ENCODE peak calls at places on chromosome X, in seven cellular contexts. L, Y, Z, P, S, R and G are unnamed samples. For H3K9me3, the result is how much of the 10 kb centered on the place peaks cover.

GRCh38 chrX:110004970-110005369 is 2.1 kb downstream of the TMEM164 start:
- DNase-seq in L (no peak), Y (no peak), Z (no peak), P (no peak), S (no peak), R (no peak), G (no peak)

GRCh38 chrX:120446503-120446902 is 22.6 kb downstream of the LAMP2 start:
- DNase-seq in L (peak), Y (no peak), Z (peak), P (no peak), S (no peak), R (peak), G (no peak)

GRCh38 chrX:18833071-18833731 is 125.8 kb downstream of the PPEF1 start:
- DNase-seq in L (peak), Y (no peak), Z (peak), P (no peak), S (peak), R (no peak), G (no peak)

GRCh38 chrX:15343075-15343476 is 7.8 kb upstream of the PIGA start:
- DNase-seq in L (no peak), Y (no peak), Z (peak), P (no peak), S (peak), R (peak), G (no peak)

GRCh38 chrX:138127314-138127713 is 561.4 kb downstream of the ZIC3 start:
- DNase-seq in L (peak), Y (no peak), Z (no peak), P (no peak), S (no peak), R (peak), G (no peak)

GRCh38 chrX:65706041-65706828 is 38.8 kb downstream of the MSN start:
- DNase-seq in L (peak), Y (no peak), Z (peak), P (no peak), S (peak), R (peak), G (peak)

GRCh38 chrX:57906790-57907189 is 3.5 kb downstream of the ZXDA start:
- DNase-seq in L (peak), Y (no peak), Z (peak), P (no peak), S (no peak), R (peak), G (no peak)

GRCh38 chrX:153533041-153533565 is 15.7 kb downstream of the ATP2B3 start:
- DNase-seq in L (no peak), Y (no peak), Z (no peak), P (no peak), S (no peak), R (no peak), G (no peak)

GRCh38 chrX:4710618-4711433 is 997.4 kb upstream of the PRKX start:
- DNase-seq in L (peak), Y (no peak), Z (no peak), P (no peak), S (peak), R (peak), G (peak)

GRCh38 chrX:42755820-42756219 is 22.1 kb downstream of the PPP1R2C start:
- DNase-seq in L (peak), Y (no peak), Z (peak), P (peak), S (peak), R (peak), G (no peak)

GRCh38 chrX:40423299-40423698 is 157.5 kb upstream of the ATP6AP2 start:
- DNase-seq in L (peak), Y (no peak), Z (peak), P (no peak), S (no peak), R (peak), G (no peak)

GRCh38 chrX:118627084-118627758 is 100.2 kb upstream of the IL13RA1 start:
- DNase-seq in L (no peak), Y (no peak), Z (no peak), P (no peak), S (no peak), R (peak), G (no peak)

GRCh38 chrX:71102292-71102691 is 4.2 kb downstream of the CXorf65 start:
- DNase-seq in L (no peak), Y (no peak), Z (no peak), P (no peak), S (no peak), R (no peak), G (no peak)

GRCh38 chrX:147912093-147912801 is 528 bp downstream of the FMR1 start:
- DNase-seq in L (peak), Y (peak), Z (peak), P (peak), S (peak), R (peak), G (peak)

GRCh38 chrX:386239-386767 is 404 bp downstream of the PPP2R3B start:
- DNase-seq in L (no peak), Y (no peak), Z (no peak), P (peak), S (no peak), R (no peak), G (peak)

GRCh38 chrX:56281789-56282188 is 49.6 kb downstream of the KLF8 start:
- DNase-seq in L (no peak), Y (no peak), Z (peak), P (peak), S (no peak), R (peak), G (no peak)

GRCh38 chrX:19889582-19890342 is 2.4 kb upstream of the SH3KBP1 start:
- DNase-seq in L (peak), Y (no peak), Z (peak), P (no peak), S (no peak), R (peak), G (peak)

GRCh38 chrX:149510386-149510785 is 5.3 kb upstream of the IDS start:
- DNase-seq in L (no peak), Y (no peak), Z (no peak), P (no peak), S (no peak), R (no peak), G (no peak)

GRCh38 chrX:153488231-153488914 is 6.4 kb upstream of the BGN start:
- DNase-seq in L (peak), Y (no peak), Z (peak), P (no peak), S (peak), R (no peak), G (peak)

GRCh38 chrX:74636749-74637314 is 22.4 kb upstream of the RLIM start:
- DNase-seq in L (no peak), Y (no peak), Z (no peak), P (no peak), S (no peak), R (no peak), G (no peak)

GRCh38 chrX:149497054-149497453 is 8.1 kb downstream of the IDS start:
- DNase-seq in L (no peak), Y (no peak), Z (no peak), P (no peak), S (no peak), R (no peak), G (no peak)

GRCh38 chrX:115553171-115553570 is 7.8 kb upstream of the PLS3 start:
- DNase-seq in L (no peak), Y (no peak), Z (no peak), P (no peak), S (no peak), R (no peak), G (no peak)

GRCh38 chrX:53723381-53723780 is 36.9 kb upstream of the HUWE1 start:
- DNase-seq in L (no peak), Y (no peak), Z (no peak), P (no peak), S (no peak), R (no peak), G (no peak)

GRCh38 chrX:50799531-50799961 is 14.4 kb downstream of the SHROOM4 start:
- DNase-seq in L (peak), Y (peak), Z (peak), P (no peak), S (no peak), R (peak), G (no peak)

GRCh38 chrX:3227526-3227925 is 118.9 kb downstream of the MXRA5 start:
- DNase-seq in L (no peak), Y (no peak), Z (no peak), P (no peak), S (no peak), R (no peak), G (no peak)

GRCh38 chrX:33840176-33840575 is 291.9 kb downstream of the FAM47A start:
- DNase-seq in L (no peak), Y (no peak), Z (no peak), P (no peak), S (no peak), R (no peak), G (no peak)

GRCh38 chrX:71954458-71954857 is 43.8 kb downstream of the NHSL2 start:
- DNase-seq in L (no peak), Y (no peak), Z (no peak), P (no peak), S (no peak), R (no peak), G (no peak)

GRCh38 chrX:44947995-44948394 is 75.0 kb downstream of the KDM6A start:
- DNase-seq in L (no peak), Y (no peak), Z (no peak), P (no peak), S (no peak), R (no peak), G (no peak)

GRCh38 chrX:152896450-152896849 is 1.4 kb upstream of the ZNF185 start:
- DNase-seq in L (no peak), Y (no peak), Z (no peak), P (no peak), S (no peak), R (no peak), G (no peak)

GRCh38 chrX:139126493-139126892 is 404.0 kb upstream of the F9 start:
- DNase-seq in L (no peak), Y (no peak), Z (no peak), P (no peak), S (peak), R (peak), G (peak)

GRCh38 chrX:120672389-120672788 is 42.5 kb upstream of the C1GALT1C1 start:
- DNase-seq in L (peak), Y (no peak), Z (peak), P (no peak), S (peak), R (peak), G (no peak)

GRCh38 chrX:47169726-47170515 is 23.7 kb upstream of the UBA1 start:
- DNase-seq in L (peak), Y (peak), Z (peak), P (no peak), S (no peak), R (no peak), G (no peak)

GRCh38 chrX:3295731-3296130 is 50.7 kb downstream of the MXRA5 start:
- DNase-seq in L (no peak), Y (no peak), Z (no peak), P (peak), S (no peak), R (peak), G (peak)

GRCh38 chrX:115898382-115899001 is 272.1 kb upstream of the AGTR2 start:
- DNase-seq in L (no peak), Y (no peak), Z (no peak), P (peak), S (no peak), R (peak), G (peak)

GRCh38 chrX:15055146-15055930 is 182.1 kb downstream of the MOSPD2 start:
- DNase-seq in L (peak), Y (no peak), Z (no peak), P (no peak), S (no peak), R (peak), G (no peak)

GRCh38 chrX:10564484-10564883 is 55.9 kb downstream of the MID1 start:
- DNase-seq in L (no peak), Y (no peak), Z (no peak), P (no peak), S (no peak), R (no peak), G (no peak)

GRCh38 chrX:35289952-35290351 is 347.4 kb downstream of the FAM47B start:
- DNase-seq in L (no peak), Y (no peak), Z (no peak), P (no peak), S (no peak), R (no peak), G (no peak)

GRCh38 chrX:52933213-52933612 is 25.1 kb downstream of the FAM156A start:
- DNase-seq in L (no peak), Y (no peak), Z (no peak), P (no peak), S (no peak), R (no peak), G (peak)

GRCh38 chrX:133590703-133591505 is 175.6 kb upstream of the GPC4 start:
- DNase-seq in L (peak), Y (no peak), Z (peak), P (no peak), S (peak), R (peak), G (no peak)

DNA sequence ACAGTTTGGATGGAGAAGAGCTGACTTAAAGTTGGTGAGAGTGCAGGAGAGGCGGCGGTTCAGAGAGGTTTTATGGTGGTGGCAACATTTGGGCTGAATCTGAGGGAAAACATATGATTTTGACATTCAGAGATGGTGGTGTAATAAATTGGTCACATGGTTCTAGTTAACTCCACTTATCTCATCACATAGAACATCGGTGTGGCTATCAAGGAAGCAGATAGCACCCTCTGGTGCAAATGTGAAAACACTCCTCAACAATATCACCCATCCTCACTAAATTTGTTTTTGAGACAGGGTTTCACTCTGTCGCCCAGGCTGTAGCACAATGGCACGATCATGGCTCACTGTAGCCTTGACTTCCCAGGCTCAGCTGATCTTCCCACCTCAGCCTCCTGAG is 28.8 kb downstream of the SUPT20HL2 start:
- DNase-seq in L (no peak), Y (no peak), Z (peak), P (no peak), S (no peak), R (no peak), G (no peak)
- TF ChIP-seq CTCF in L (no peak), Y (no peak), Z (no peak), P (no peak), S (no peak), R (no peak), G (no peak)

DNA sequence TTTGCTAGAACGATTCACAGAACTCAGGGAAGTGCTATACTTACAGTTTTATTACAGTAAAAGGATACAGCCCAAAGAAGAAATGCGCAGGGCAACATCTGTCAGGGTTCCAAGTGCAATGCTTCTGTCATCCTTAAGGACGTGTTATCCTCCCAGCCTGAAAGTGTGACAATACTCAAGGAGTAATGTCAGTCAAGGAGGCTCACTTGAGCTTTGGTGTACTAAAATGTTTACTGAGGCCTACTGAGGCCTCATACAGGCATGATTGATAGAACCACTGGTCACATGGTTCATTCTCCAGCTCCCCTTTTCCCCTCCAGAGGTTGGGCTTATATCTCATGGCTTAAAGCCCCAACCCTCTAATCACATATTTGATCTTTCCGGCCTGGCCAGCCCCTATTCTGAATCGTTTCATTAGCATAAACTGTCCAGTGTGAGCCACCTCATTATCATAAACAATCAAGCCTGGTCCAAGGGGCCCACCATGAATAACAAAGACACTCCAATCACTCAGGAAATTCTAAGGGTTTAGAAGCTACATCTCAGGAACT is 9.4 kb upstream of the TMSB4X start:
- DNase-seq in L (no peak), Y (no peak), Z (no peak), P (no peak), S (no peak), R (no peak), G (no peak)
- H3K27ac ChIP-seq in L (no peak), Y (no peak), Z (no peak), P (no peak), S (no peak), R (no peak), G (no peak)

DNA sequence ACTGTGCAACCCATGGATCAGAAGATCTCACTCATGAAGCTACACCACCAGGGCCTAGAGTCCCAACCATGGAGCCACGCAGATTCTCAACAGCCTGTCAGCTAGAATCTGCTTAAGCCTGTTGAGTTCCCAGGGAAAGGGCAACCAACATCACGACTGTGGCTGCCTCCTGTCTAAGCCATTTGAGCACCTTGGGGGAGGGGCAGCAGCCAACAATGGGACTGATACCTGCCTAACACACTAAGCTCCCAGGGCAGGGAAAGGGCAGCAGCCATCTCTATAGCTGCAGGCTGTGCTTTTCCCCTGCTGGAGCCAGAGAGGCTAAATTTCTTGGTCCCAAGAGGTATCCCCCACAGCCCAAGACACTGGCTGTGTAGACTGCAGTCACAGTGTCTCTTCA is 96.5 kb upstream of the TCEAL2 start:
- DNase-seq in L (no peak), Y (no peak), Z (no peak), P (no peak), S (no peak), R (no peak), G (no peak)
- H3K9me3 ChIP-seq in L (under half), Y (under half), Z (under half), P (under half), S (under half), R (under half), G (under half)

DNA sequence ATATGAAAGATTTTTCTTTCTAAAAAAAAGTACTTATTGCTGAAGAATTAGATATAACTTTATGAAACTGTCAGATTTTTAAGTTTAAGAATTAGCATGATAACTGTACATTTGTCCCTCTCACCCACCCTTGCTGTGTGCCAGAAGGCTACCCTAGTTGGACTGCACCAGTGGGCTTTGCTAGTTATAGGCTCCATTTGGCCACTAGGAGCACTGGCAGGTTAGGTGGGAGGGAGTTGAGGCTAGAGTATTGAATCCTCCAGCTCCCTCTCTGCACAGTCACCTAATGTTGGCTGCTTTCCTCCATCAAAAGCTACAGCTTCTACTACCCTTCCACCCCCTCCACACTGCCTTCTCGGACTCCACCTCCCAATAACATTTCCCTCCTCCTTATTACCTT is 84.2 kb downstream of the TASL start:
- DNase-seq in L (no peak), Y (no peak), Z (no peak), P (no peak), S (no peak), R (no peak), G (no peak)
- TF ChIP-seq CTCF in L (no peak), Y (no peak), Z (no peak), P (no peak), S (no peak), R (no peak), G (peak)

DNA sequence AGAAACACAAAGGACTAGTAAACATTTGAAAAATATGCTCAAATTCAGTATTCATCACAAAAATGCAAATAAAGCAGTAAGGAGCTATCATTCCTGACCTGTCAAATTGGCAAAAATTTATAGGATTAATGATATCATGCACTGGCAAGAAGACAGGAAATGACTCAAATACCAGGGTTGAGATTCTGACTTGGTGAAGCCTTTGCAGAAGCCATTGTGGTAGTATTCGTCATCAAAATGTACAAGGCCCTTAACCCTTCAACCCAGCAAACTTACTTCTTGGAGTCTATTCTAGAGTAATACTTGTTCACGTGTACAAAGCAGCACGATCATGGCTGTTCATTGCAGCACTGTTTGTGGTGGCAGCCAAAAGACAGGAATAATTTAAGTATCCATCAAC is 132.4 kb downstream of the ENOX2 start:
- DNase-seq in L (peak), Y (no peak), Z (peak), P (no peak), S (no peak), R (peak), G (no peak)
- H3K27ac ChIP-seq in L (peak), Y (no peak), Z (peak), P (no peak), S (no peak), R (peak), G (no peak)

GRCh38 chrX:67723580-67724351 is 179.9 kb downstream of the AR start:
- DNase-seq in L (no peak), Y (no peak), Z (no peak), P (no peak), S (no peak), R (no peak), G (no peak)
- H3K9me3 ChIP-seq in L (under half), Y (under half), Z (under half), P (under half), S (under half), R (under half), G (under half)

DNA sequence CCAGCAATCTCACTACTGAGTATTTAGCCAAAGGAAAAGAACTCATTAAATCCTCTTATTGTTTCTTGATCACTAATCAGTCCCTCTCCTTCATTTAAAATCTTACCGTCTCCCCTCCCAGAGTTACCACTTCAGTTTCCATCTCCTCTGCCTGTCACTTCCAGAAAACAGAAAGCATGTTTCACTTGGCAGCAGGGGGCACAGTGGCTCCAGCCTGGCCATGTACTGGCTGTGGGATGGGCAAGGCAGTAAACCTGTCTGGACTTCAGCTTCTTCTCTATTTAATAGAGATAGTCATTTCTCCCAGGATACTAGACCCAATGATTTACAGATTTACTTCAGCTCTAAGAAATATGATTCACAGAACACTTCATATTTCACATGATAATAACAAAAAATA is 63.2 kb downstream of the CD40LG start:
- DNase-seq in L (no peak), Y (no peak), Z (peak), P (peak), S (peak), R (peak), G (peak)
- TF ChIP-seq CTCF in L (peak), Y (peak), Z (peak), P (peak), S (no peak), R (peak), G (peak)